ENCODE peak calls at places on chromosomes 7 and 10, in nine cellular contexts. U, X, N, I, G, D, B, V and Y are unnamed samples.

GRCh38 chr7:44978511-44979366 is at the start of gene MYO1G:
- DNase-seq in U (no peak), X (no peak), N (no peak), I (no peak), G (peak), D (peak), B (peak), V (peak), Y (no peak)

GRCh38 chr7:264541-265191 is 25.3 kb upstream of the FOXL3 start:
- DNase-seq in U (no peak), X (peak), N (no peak), I (no peak), G (no peak), D (peak), B (no peak), V (peak), Y (no peak)

GRCh38 chr7:116805100-116805544 is 57.3 kb upstream of the CAPZA2 start:
- DNase-seq in U (peak), X (peak), N (no peak), I (peak), G (no peak), D (no peak), B (no peak), V (no peak), Y (no peak)

GRCh38 chr10:92177546-92177945 is 113.3 kb downstream of the CPEB3 start:
- DNase-seq in U (no peak), X (no peak), N (no peak), I (no peak), G (no peak), D (no peak), B (no peak), V (no peak), Y (no peak)

GRCh38 chr10:89283988-89284475 is 17.8 kb upstream of the IFIT2 start:
- DNase-seq in U (peak), X (peak), N (no peak), I (peak), G (no peak), D (peak), B (peak), V (peak), Y (no peak)

GRCh38 chr10:115914475-115914874 is 358.5 kb downstream of the GFRA1 start:
- DNase-seq in U (no peak), X (no peak), N (no peak), I (no peak), G (no peak), D (no peak), B (no peak), V (no peak), Y (no peak)

GRCh38 chr7:2079332-2080068 is 153.2 kb downstream of the MAD1L1 start:
- DNase-seq in U (no peak), X (no peak), N (no peak), I (no peak), G (no peak), D (no peak), B (no peak), V (no peak), Y (no peak)

GRCh38 chr7:122974229-122974628 is 21.3 kb downstream of the TAS2R16 start:
- DNase-seq in U (no peak), X (no peak), N (no peak), I (no peak), G (no peak), D (no peak), B (peak), V (no peak), Y (no peak)

GRCh38 chr10:23408330-23408976 is 30.4 kb upstream of the OTUD1 start:
- DNase-seq in U (no peak), X (no peak), N (no peak), I (peak), G (no peak), D (no peak), B (no peak), V (no peak), Y (no peak)

GRCh38 chr7:91941450-91941849 is 788 bp downstream of the AKAP9 start:
- DNase-seq in U (peak), X (peak), N (no peak), I (no peak), G (peak), D (peak), B (peak), V (peak), Y (no peak)

GRCh38 chr10:7667262-7668141 is 736 bp upstream of the ITIH5 start:
- DNase-seq in U (no peak), X (no peak), N (no peak), I (no peak), G (no peak), D (no peak), B (peak), V (no peak), Y (peak)

GRCh38 chr7:29299986-29300609 is 105.5 kb downstream of the CHN2 start:
- DNase-seq in U (no peak), X (no peak), N (no peak), I (no peak), G (no peak), D (no peak), B (peak), V (no peak), Y (no peak)

GRCh38 chr7:12749069-12749468 is 61.6 kb downstream of the ARL4A start:
- DNase-seq in U (no peak), X (no peak), N (no peak), I (no peak), G (no peak), D (no peak), B (no peak), V (no peak), Y (no peak)

GRCh38 chr7:55032069-55032699 is 13.4 kb downstream of the EGFR start:
- DNase-seq in U (no peak), X (no peak), N (no peak), I (no peak), G (no peak), D (no peak), B (no peak), V (no peak), Y (no peak)

GRCh38 chr7:106371629-106372028 is 86.8 kb upstream of the NAMPT start:
- DNase-seq in U (peak), X (no peak), N (no peak), I (no peak), G (peak), D (peak), B (no peak), V (peak), Y (no peak)

GRCh38 chr10:88903715-88904114 is 23.7 kb downstream of the STAMBPL1 start:
- DNase-seq in U (no peak), X (no peak), N (no peak), I (no peak), G (no peak), D (no peak), B (no peak), V (no peak), Y (no peak)

GRCh38 chr7:112630565-112630964 is 149.8 kb downstream of the LSMEM1 start:
- DNase-seq in U (no peak), X (no peak), N (no peak), I (no peak), G (no peak), D (no peak), B (no peak), V (no peak), Y (no peak)

GRCh38 chr7:112701456-112701855 is 88.7 kb downstream of the TMEM168 start:
- DNase-seq in U (no peak), X (no peak), N (no peak), I (no peak), G (peak), D (no peak), B (no peak), V (no peak), Y (no peak)

GRCh38 chr7:68504766-68505165 is 1093.5 kb upstream of the AUTS2 start:
- DNase-seq in U (no peak), X (no peak), N (no peak), I (no peak), G (no peak), D (no peak), B (peak), V (no peak), Y (no peak)

GRCh38 chr10:70920519-70920918 is 32.2 kb upstream of the PCBD1 start:
- DNase-seq in U (no peak), X (peak), N (no peak), I (no peak), G (no peak), D (no peak), B (no peak), V (peak), Y (no peak)

GRCh38 chr10:30491832-30492530 is 58.0 kb downstream of the MAP3K8 start:
- DNase-seq in U (no peak), X (no peak), N (no peak), I (no peak), G (no peak), D (no peak), B (no peak), V (no peak), Y (no peak)

GRCh38 chr10:92931597-92931996 is 83.3 kb downstream of the EXOC6 start:
- DNase-seq in U (no peak), X (no peak), N (no peak), I (no peak), G (no peak), D (no peak), B (no peak), V (no peak), Y (no peak)

DNA sequence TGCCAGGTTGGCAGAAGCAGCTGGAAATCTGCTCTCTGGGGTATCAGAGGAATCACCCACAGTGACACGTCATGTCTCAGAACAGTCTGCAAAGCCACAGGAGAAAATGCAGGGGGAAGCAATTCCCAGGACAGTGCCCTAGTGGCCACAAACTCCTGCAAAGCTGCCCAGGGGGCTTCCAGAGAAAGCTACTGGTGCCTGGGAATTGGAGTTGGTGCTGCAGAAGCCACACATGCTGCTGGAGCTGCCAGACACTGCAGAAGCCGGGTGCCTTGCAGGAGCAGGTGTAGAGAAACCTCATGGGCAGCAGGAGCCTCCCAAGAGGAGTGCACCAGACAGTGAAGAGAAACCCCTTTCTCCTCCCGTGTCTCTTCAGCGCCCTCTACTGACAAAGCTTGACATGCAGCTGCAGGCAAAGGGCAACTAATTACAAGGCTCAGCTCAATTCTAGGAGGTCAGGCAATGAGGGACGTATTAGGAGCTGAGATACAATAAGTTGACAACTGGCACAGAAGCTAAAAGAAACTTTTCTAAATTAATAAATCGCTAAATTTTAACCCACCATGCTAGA is 30.2 kb upstream of the NUB1 start:
- DNase-seq in U (no peak), X (no peak), N (no peak), I (no peak), G (peak), D (no peak), B (peak), V (no peak), Y (no peak)
- TF ChIP-seq CTCF in U (no peak), X (no peak), N (no peak), I (peak), G (peak), D (no peak), B (peak), V (no peak), Y (peak)

GRCh38 chr7:21934824-21935223 is 10.9 kb downstream of the CDCA7L start:
- DNase-seq in U (no peak), X (no peak), N (no peak), I (no peak), G (no peak), D (no peak), B (no peak), V (no peak), Y (no peak)
- TF ChIP-seq CTCF in U (no peak), X (no peak), N (no peak), I (no peak), G (no peak), D (no peak), B (no peak), V (no peak), Y (no peak)

GRCh38 chr7:14714161-14714728 is 188.3 kb downstream of the DGKB start:
- DNase-seq in U (no peak), X (no peak), N (no peak), I (no peak), G (peak), D (no peak), B (no peak), V (no peak), Y (no peak)

GRCh38 chr7:14717169-14717568 is 185.4 kb downstream of the DGKB start:
- DNase-seq in U (no peak), X (no peak), N (no peak), I (no peak), G (no peak), D (no peak), B (no peak), V (no peak), Y (no peak)

GRCh38 chr7:14720792-14721191 is 181.8 kb downstream of the DGKB start:
- DNase-seq in U (no peak), X (no peak), N (no peak), I (peak), G (no peak), D (no peak), B (no peak), V (no peak), Y (no peak)

GRCh38 chr7:14717711-14718304 is 184.7 kb downstream of the DGKB start:
- DNase-seq in U (no peak), X (no peak), N (peak), I (peak), G (no peak), D (no peak), B (no peak), V (no peak), Y (no peak)
- TF ChIP-seq CTCF in U (peak), X (peak), N (peak), I (peak), G (peak), D (peak), B (peak), V (no peak), Y (peak)

GRCh38 chr10:63003816-63004453 is 129.2 kb upstream of the NRBF2 start:
- DNase-seq in U (no peak), X (no peak), N (no peak), I (no peak), G (peak), D (no peak), B (peak), V (no peak), Y (no peak)
- TF ChIP-seq CTCF in U (peak), X (peak), N (peak), I (peak), G (peak), D (no peak), B (peak), V (no peak), Y (no peak)

DNA sequence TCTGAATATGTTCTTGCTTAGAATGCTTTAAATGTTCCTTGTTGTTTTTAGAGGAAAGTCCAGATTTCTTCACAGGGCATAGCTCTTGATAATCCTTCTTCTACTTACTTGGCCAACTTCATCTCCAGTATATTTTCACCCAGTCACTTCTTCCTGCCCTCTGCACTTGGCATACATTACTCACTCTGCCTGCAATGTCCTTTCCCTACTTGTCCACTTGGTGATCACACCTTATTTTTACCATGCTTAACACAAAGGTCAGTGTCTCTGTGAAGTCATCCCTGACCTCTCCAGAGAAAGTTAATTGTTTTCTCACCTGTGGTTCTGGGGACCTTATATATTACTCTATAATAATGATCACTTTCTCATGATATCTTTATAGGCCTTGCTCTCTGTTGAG is 23.3 kb downstream of the SFRP4 start:
- DNase-seq in U (no peak), X (no peak), N (no peak), I (no peak), G (no peak), D (no peak), B (no peak), V (no peak), Y (no peak)
- TF ChIP-seq CTCF in U (no peak), X (no peak), N (no peak), I (no peak), G (no peak), D (no peak), B (no peak), V (no peak), Y (no peak)

GRCh38 chr10:78261291-78261690 is 227.6 kb downstream of the RPS24 start:
- DNase-seq in U (no peak), X (no peak), N (no peak), I (no peak), G (no peak), D (no peak), B (no peak), V (no peak), Y (no peak)
- TF ChIP-seq CTCF in U (no peak), X (no peak), N (no peak), I (no peak), G (no peak), D (no peak), B (no peak), V (no peak), Y (no peak)

GRCh38 chr10:61942997-61943457 is 41.5 kb downstream of the ARID5B start:
- DNase-seq in U (no peak), X (no peak), N (no peak), I (no peak), G (peak), D (no peak), B (no peak), V (no peak), Y (no peak)

GRCh38 chr10:61944445-61945123 is 43.1 kb downstream of the ARID5B start:
- DNase-seq in U (no peak), X (no peak), N (no peak), I (no peak), G (peak), D (no peak), B (no peak), V (no peak), Y (no peak)

GRCh38 chr10:61939575-61940301 is 38.2 kb downstream of the ARID5B start:
- DNase-seq in U (no peak), X (no peak), N (peak), I (no peak), G (peak), D (no peak), B (no peak), V (no peak), Y (no peak)

GRCh38 chr10:61941202-61941651 is 39.7 kb downstream of the ARID5B start:
- DNase-seq in U (no peak), X (no peak), N (no peak), I (no peak), G (no peak), D (no peak), B (no peak), V (no peak), Y (no peak)

DNA sequence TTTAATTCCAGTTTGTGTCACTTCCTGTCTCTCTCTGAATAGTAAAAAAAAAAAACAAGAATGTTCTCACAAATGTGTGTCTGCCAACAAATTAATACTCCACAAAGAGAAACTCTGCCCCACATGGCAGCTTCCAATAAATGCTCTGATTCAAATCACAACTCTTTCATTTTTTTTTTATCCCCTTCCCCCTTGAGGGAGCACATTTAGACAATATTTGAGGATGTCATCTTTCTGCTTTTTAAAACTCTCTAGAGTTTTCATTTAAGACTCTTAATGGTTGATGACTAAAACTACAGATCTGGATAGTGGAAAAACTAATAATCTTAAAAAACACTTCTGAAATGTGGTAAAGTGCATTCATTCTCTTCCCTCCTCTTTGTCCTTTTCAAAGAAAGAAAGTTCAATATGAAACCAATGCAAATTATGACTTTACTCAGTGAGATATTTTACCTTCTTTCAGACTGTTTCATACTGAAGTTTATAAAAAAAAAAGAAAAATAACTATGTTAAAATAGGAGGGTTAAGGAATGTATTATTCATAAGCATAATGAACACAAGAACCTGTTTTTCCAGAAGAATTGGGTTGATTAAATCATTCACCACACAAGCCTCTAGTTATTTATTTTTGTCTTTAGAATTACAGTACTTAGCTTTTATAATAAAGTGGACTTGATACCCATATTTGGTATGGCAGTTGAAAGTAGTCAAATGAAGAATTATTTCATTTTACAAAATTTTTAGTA is 42.4 kb downstream of the ARID5B start:
- DNase-seq in U (no peak), X (no peak), N (no peak), I (no peak), G (peak), D (no peak), B (no peak), V (no peak), Y (no peak)
- TF ChIP-seq CTCF in U (no peak), X (peak), N (no peak), I (no peak), G (peak), D (no peak), B (no peak), V (no peak), Y (no peak)